ENCODE peak calls at places on chromosomes 7 and 10, in five cellular contexts. K is progenitor cell of endocrine pancreas, Y is GM13976, O is neural progenitor cell, S is astrocyte of the spinal cord. R is an unnamed sample.

GRCh38 chr10:79138449-79139123 is 69.8 kb downstream of the ZMIZ1 start:
- DNase-seq in K (no peak), Y (no peak), O (no peak), S (no peak), R (no peak)

GRCh38 chr10:133259603-133259992 is 17.1 kb downstream of the ADAM8 start:
- DNase-seq in K (no peak), Y (no peak), O (no peak), S (no peak), R (no peak)

GRCh38 chr10:3906511-3907111 is 121.6 kb upstream of the KLF6 start:
- DNase-seq in K (no peak), Y (no peak), O (no peak), S (peak; percentile 78), R (no peak)

GRCh38 chr10:131332821-131333220 is 21.3 kb upstream of the TCERG1L start:
- DNase-seq in K (no peak), Y (no peak), O (no peak), S (no peak), R (no peak)

GRCh38 chr10:99374972-99375371 is 45.8 kb downstream of the CNNM1 start:
- DNase-seq in K (no peak), Y (no peak), O (no peak), S (no peak), R (no peak)

GRCh38 chr10:30538086-30538485 is 91.5 kb downstream of the LYZL2 start:
- DNase-seq in K (no peak), Y (no peak), O (no peak), S (peak; percentile 17), R (no peak)

GRCh38 chr7:139772837-139773236 is 5.0 kb downstream of the HIPK2 start:
- DNase-seq in K (no peak), Y (no peak), O (no peak), S (no peak), R (no peak)

GRCh38 chr10:26374426-26374825 is 63.7 kb upstream of the APBB1IP start:
- DNase-seq in K (no peak), Y (no peak), O (no peak), S (no peak), R (no peak)

GRCh38 chr7:122674502-122674901 is 24.4 kb downstream of the RNF133 start:
- DNase-seq in K (no peak), Y (no peak), O (no peak), S (peak; percentile 94), R (no peak)

GRCh38 chr10:94314913-94315545 is 47.7 kb downstream of the NOC3L start:
- DNase-seq in K (no peak), Y (no peak), O (peak; percentile 38), S (peak; percentile 48), R (no peak)

DNA sequence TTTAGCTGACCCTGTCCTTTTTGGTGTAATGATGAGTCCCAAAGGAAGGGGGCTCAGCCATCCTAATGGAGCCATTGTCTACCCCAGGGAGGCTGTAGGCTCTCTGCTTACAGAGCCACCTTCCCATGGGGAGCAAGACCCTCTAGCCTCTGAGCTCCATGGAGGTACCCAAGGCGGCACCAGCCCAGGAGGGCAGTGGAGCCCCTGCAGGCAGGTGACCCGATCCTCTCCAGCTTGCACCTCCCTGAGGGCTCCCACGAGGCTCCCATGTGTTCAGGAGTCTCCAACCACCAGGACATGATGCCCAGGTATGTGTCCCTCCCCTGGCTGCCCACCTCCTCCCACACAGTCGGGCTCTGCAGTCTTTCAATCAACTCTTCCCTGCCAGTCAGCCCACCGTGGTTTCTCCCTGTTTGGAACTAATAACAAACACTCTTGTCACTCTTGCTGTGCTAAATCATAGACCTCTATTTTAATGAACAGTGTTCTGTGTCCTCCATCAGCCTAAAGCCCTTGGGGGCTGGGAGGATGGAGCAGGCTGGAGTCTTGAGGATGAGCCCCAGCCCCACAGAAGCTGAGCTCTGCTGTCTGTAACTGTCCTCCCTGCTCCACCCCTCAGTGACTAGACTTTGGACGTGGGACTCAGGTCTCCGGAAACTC is 298.7 kb downstream of the WDR37 start:
- DNase-seq in K (no peak), Y (no peak), O (no peak), S (no peak), R (no peak)
- TF ChIP-seq CTCF in K (no peak), Y (no peak), O (no peak), S (no peak), R (no peak)

GRCh38 chr7:142301299-142301698 is 43.4 kb upstream of the PRSS58 start:
- DNase-seq in K (no peak), Y (no peak), O (no peak), S (no peak), R (no peak)

GRCh38 chr7:142301923-142302550 is 44.2 kb upstream of the PRSS58 start:
- DNase-seq in K (no peak), Y (peak; percentile 47), O (no peak), S (peak; percentile 12), R (no peak)

GRCh38 chr7:142300689-142301088 is 42.8 kb upstream of the PRSS58 start:
- DNase-seq in K (no peak), Y (no peak), O (peak; percentile 45), S (no peak), R (no peak)

GRCh38 chr7:142307246-142307900 is 49.5 kb upstream of the PRSS58 start:
- DNase-seq in K (no peak), Y (no peak), O (no peak), S (no peak), R (no peak)

DNA sequence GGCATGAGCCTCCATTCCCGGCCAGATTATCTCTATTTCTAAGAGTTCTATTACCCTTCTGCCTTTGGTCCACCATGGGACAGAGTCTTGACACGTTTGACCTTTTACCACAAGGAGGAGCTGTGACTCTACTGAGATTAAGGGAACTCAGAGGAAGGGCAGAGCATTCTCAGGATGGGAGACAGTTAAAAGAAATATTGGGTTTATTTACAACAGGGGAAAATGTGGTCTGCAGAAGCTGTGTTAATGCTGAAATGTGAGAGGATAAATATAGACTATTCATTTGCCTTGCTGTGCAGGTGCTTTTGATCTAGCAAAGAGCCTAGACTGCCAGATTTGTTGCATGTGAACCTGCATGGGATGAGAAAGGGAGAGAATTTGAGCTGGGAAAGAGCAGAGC is 45.8 kb upstream of the PRSS58 start:
- DNase-seq in K (no peak), Y (no peak), O (peak; percentile 75), S (no peak), R (no peak)
- TF ChIP-seq CTCF in K (peak; percentile 56), Y (peak; percentile 39), O (peak; percentile 72), S (no peak), R (peak; percentile 50)

GRCh38 chr10:121596668-121597503 is 1.4 kb downstream of the FGFR2 start:
- DNase-seq in K (peak; percentile 30), Y (no peak), O (peak; percentile 91), S (no peak), R (no peak)
- TF ChIP-seq CTCF in K (peak; percentile 21), Y (no peak), O (peak; percentile 34), S (peak; percentile 21), R (no peak)

GRCh38 chr10:42743697-42744096 is 38.9 kb upstream of the BMS1 start:
- DNase-seq in K (no peak), Y (no peak), O (no peak), S (no peak), R (no peak)

GRCh38 chr10:42738669-42739068 is 43.9 kb upstream of the BMS1 start:
- DNase-seq in K (no peak), Y (no peak), O (no peak), S (no peak), R (no peak)

GRCh38 chr10:42744134-42744701 is 38.4 kb upstream of the BMS1 start:
- DNase-seq in K (no peak), Y (no peak), O (no peak), S (no peak), R (no peak)
- TF ChIP-seq CTCF in K (no peak), Y (no peak), O (peak; percentile 4), S (no peak), R (no peak)

DNA sequence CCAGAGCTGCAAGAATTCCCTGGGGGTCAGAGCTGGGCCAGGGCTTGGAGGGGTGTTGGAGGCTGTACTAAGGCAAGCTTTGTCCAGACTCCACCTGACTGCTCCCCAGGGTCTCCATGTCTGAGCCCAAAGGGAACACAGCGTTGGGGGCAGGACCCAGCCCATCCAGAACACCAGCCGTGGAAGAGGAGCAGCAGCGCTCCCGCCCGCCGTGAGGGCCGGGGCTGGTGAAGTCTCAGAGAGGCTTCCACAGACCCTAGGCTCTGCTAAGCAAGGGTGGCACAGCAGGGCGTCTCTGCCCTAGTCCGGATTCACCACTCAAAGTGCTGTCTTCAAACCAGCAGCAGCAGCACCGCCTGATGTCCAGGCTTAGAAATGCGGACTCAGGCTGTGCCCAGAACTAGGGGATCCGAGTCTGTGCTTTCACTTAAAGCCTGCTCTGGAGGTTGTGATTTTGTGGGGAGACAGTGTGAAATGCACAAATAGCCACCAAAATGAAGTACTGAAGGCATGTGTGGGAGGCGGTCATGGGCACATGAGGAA is 16.7 kb upstream of the AQP1 start:
- DNase-seq in K (no peak), Y (no peak), O (peak; percentile 31), S (no peak), R (no peak)
- TF ChIP-seq CTCF in K (no peak), Y (no peak), O (peak; percentile 23), S (peak; percentile 30), R (no peak)

GRCh38 chr7:99038086-99038855 is 105.6 kb downstream of the SMURF1 start:
- DNase-seq in K (no peak), Y (no peak), O (no peak), S (no peak), R (no peak)

GRCh38 chr7:99035723-99036530 is 108.0 kb downstream of the SMURF1 start:
- DNase-seq in K (no peak), Y (no peak), O (no peak), S (no peak), R (no peak)

GRCh38 chr7:99037327-99037940 is 106.5 kb downstream of the SMURF1 start:
- DNase-seq in K (no peak), Y (no peak), O (no peak), S (no peak), R (no peak)

GRCh38 chr7:99034932-99035722 is 108.8 kb downstream of the SMURF1 start:
- DNase-seq in K (no peak), Y (no peak), O (no peak), S (no peak), R (no peak)

GRCh38 chr7:99036531-99037175 is 107.3 kb downstream of the SMURF1 start:
- DNase-seq in K (no peak), Y (no peak), O (peak; percentile 73), S (peak; percentile 75), R (no peak)
- TF ChIP-seq CTCF in K (peak; percentile 42), Y (no peak), O (peak; percentile 62), S (peak; percentile 53), R (peak; percentile 27)

R was measured in GM12864.